ENCODE peak calls at places on chromosome 13, in seven cellular contexts. One of them, this sample, is unnamed.

GRCh38 chr13:23488442-23488841 is 54.9 kb upstream of the SACS start:
- DNase-seq in uterus: no peak
- DNase-seq in stimulated activated CD8-positive, alpha-beta memory T cell treated with anti-CD3 and anti-CD28 coated beads, Interleukin-7, amount 100 ng/mL, for 1 hour: no peak
- DNase-seq in cardiac muscle cell: peak; percentile 29
- DNase-seq in AG09319: no peak
- DNase-seq in SJSA1: no peak
- DNase-seq in NCI-H774: peak; percentile 33
- DNase-seq in this sample: no peak

GRCh38 chr13:44306401-44307192 is 67.0 kb upstream of the SERP2 start:
- DNase-seq in NCI-H774: no peak
- DNase-seq in AG09319: peak; percentile 75
- DNase-seq in stimulated activated CD8-positive, alpha-beta memory T cell treated with anti-CD3 and anti-CD28 coated beads, Interleukin-7, amount 100 ng/mL, for 1 hour: no peak
- DNase-seq in uterus: peak; percentile 87
- DNase-seq in SJSA1: peak; percentile 90
- DNase-seq in cardiac muscle cell: peak; percentile 95
- DNase-seq in this sample: no peak

GRCh38 chr13:104372128-104372527 is 1305.9 kb upstream of the SLC10A2 start:
- DNase-seq in uterus: no peak
- DNase-seq in SJSA1: no peak
- DNase-seq in AG09319: no peak
- DNase-seq in stimulated activated CD8-positive, alpha-beta memory T cell treated with anti-CD3 and anti-CD28 coated beads, Interleukin-7, amount 100 ng/mL, for 1 hour: no peak
- DNase-seq in NCI-H774: no peak
- DNase-seq in cardiac muscle cell: peak; percentile 9
- DNase-seq in this sample: no peak

GRCh38 chr13:106755542-106755941 is 187.6 kb upstream of the ARGLU1 start:
- DNase-seq in NCI-H774: no peak
- DNase-seq in SJSA1: no peak
- DNase-seq in uterus: no peak
- DNase-seq in cardiac muscle cell: no peak
- DNase-seq in stimulated activated CD8-positive, alpha-beta memory T cell treated with anti-CD3 and anti-CD28 coated beads, Interleukin-7, amount 100 ng/mL, for 1 hour: no peak
- DNase-seq in AG09319: no peak
- DNase-seq in this sample: no peak

GRCh38 chr13:111948281-111948680 is 118.7 kb upstream of the SOX1 start:
- DNase-seq in AG09319: no peak
- DNase-seq in SJSA1: no peak
- DNase-seq in stimulated activated CD8-positive, alpha-beta memory T cell treated with anti-CD3 and anti-CD28 coated beads, Interleukin-7, amount 100 ng/mL, for 1 hour: no peak
- DNase-seq in NCI-H774: no peak
- DNase-seq in cardiac muscle cell: no peak
- DNase-seq in uterus: no peak
- DNase-seq in this sample: no peak

GRCh38 chr13:51412431-51412830 is 40.4 kb downstream of the INTS6 start:
- DNase-seq in AG09319: no peak
- DNase-seq in stimulated activated CD8-positive, alpha-beta memory T cell treated with anti-CD3 and anti-CD28 coated beads, Interleukin-7, amount 100 ng/mL, for 1 hour: no peak
- DNase-seq in NCI-H774: no peak
- DNase-seq in SJSA1: no peak
- DNase-seq in cardiac muscle cell: no peak
- DNase-seq in uterus: no peak
- DNase-seq in this sample: no peak

GRCh38 chr13:38366954-38367645 is 17.4 kb downstream of the UFM1 start:
- DNase-seq in NCI-H774: no peak
- DNase-seq in cardiac muscle cell: peak; percentile 6
- DNase-seq in AG09319: no peak
- DNase-seq in SJSA1: no peak
- DNase-seq in stimulated activated CD8-positive, alpha-beta memory T cell treated with anti-CD3 and anti-CD28 coated beads, Interleukin-7, amount 100 ng/mL, for 1 hour: no peak
- DNase-seq in uterus: no peak
- DNase-seq in this sample: no peak

GRCh38 chr13:69579351-69579750 is 528.3 kb upstream of the ATXN8OS start:
- DNase-seq in stimulated activated CD8-positive, alpha-beta memory T cell treated with anti-CD3 and anti-CD28 coated beads, Interleukin-7, amount 100 ng/mL, for 1 hour: no peak
- DNase-seq in uterus: no peak
- DNase-seq in cardiac muscle cell: no peak
- DNase-seq in NCI-H774: no peak
- DNase-seq in SJSA1: no peak
- DNase-seq in AG09319: no peak
- DNase-seq in this sample: no peak

GRCh38 chr13:58048670-58049069 is 417.1 kb downstream of the PCDH17 start:
- DNase-seq in SJSA1: no peak
- DNase-seq in uterus: no peak
- DNase-seq in stimulated activated CD8-positive, alpha-beta memory T cell treated with anti-CD3 and anti-CD28 coated beads, Interleukin-7, amount 100 ng/mL, for 1 hour: no peak
- DNase-seq in NCI-H774: no peak
- DNase-seq in cardiac muscle cell: no peak
- DNase-seq in AG09319: no peak
- DNase-seq in this sample: no peak

GRCh38 chr13:26749905-26750304 is 10.7 kb downstream of the GPR12 start:
- DNase-seq in cardiac muscle cell: no peak
- DNase-seq in SJSA1: no peak
- DNase-seq in uterus: no peak
- DNase-seq in AG09319: no peak
- DNase-seq in stimulated activated CD8-positive, alpha-beta memory T cell treated with anti-CD3 and anti-CD28 coated beads, Interleukin-7, amount 100 ng/mL, for 1 hour: no peak
- DNase-seq in NCI-H774: no peak
- DNase-seq in this sample: no peak

GRCh38 chr13:107573184-107573583 is 642.2 kb downstream of the LIG4 start:
- DNase-seq in cardiac muscle cell: no peak
- DNase-seq in AG09319: no peak
- DNase-seq in NCI-H774: no peak
- DNase-seq in uterus: no peak
- DNase-seq in stimulated activated CD8-positive, alpha-beta memory T cell treated with anti-CD3 and anti-CD28 coated beads, Interleukin-7, amount 100 ng/mL, for 1 hour: no peak
- DNase-seq in SJSA1: no peak
- DNase-seq in this sample: no peak

GRCh38 chr13:48142437-48142836 is 47.5 kb upstream of the MED4 start:
- DNase-seq in AG09319: no peak
- DNase-seq in uterus: no peak
- DNase-seq in stimulated activated CD8-positive, alpha-beta memory T cell treated with anti-CD3 and anti-CD28 coated beads, Interleukin-7, amount 100 ng/mL, for 1 hour: no peak
- DNase-seq in NCI-H774: no peak
- DNase-seq in cardiac muscle cell: no peak
- DNase-seq in SJSA1: no peak
- DNase-seq in this sample: peak; percentile 67

GRCh38 chr13:95564948-95565347 is 12.4 kb downstream of the CLDN10 start:
- DNase-seq in NCI-H774: no peak
- DNase-seq in cardiac muscle cell: peak; percentile 89
- DNase-seq in uterus: no peak
- DNase-seq in AG09319: no peak
- DNase-seq in SJSA1: no peak
- DNase-seq in stimulated activated CD8-positive, alpha-beta memory T cell treated with anti-CD3 and anti-CD28 coated beads, Interleukin-7, amount 100 ng/mL, for 1 hour: no peak
- DNase-seq in this sample: no peak

GRCh38 chr13:30340367-30341184 is 33.2 kb upstream of the KATNAL1 start:
- DNase-seq in stimulated activated CD8-positive, alpha-beta memory T cell treated with anti-CD3 and anti-CD28 coated beads, Interleukin-7, amount 100 ng/mL, for 1 hour: no peak
- DNase-seq in AG09319: peak; percentile 72
- DNase-seq in NCI-H774: no peak
- DNase-seq in SJSA1: no peak
- DNase-seq in cardiac muscle cell: peak; percentile 85
- DNase-seq in uterus: peak; percentile 93
- DNase-seq in this sample: no peak

GRCh38 chr13:28220166-28220565 is 81.8 kb downstream of the PAN3 start:
- DNase-seq in cardiac muscle cell: peak; percentile 82
- DNase-seq in SJSA1: no peak
- DNase-seq in AG09319: no peak
- DNase-seq in stimulated activated CD8-positive, alpha-beta memory T cell treated with anti-CD3 and anti-CD28 coated beads, Interleukin-7, amount 100 ng/mL, for 1 hour: no peak
- DNase-seq in uterus: no peak
- DNase-seq in NCI-H774: no peak
- DNase-seq in this sample: no peak

GRCh38 chr13:113049981-113050380 is 55.6 kb upstream of the F7 start:
- DNase-seq in stimulated activated CD8-positive, alpha-beta memory T cell treated with anti-CD3 and anti-CD28 coated beads, Interleukin-7, amount 100 ng/mL, for 1 hour: no peak
- DNase-seq in AG09319: no peak
- DNase-seq in NCI-H774: no peak
- DNase-seq in cardiac muscle cell: no peak
- DNase-seq in uterus: no peak
- DNase-seq in SJSA1: no peak
- DNase-seq in this sample: no peak

This sample was measured in GM12865.